ENCODE peak calls at places on chromosome 5, in six cellular contexts. E is neural progenitor cell; A is mesenchymal stem cell; X is Peyer's patch; Q is PC-3; N is CD4-positive, CD25-positive, alpha-beta regulatory T cell. S is an unnamed sample.

GRCh38 chr5:178120661-178121357 is 7.5 kb downstream of the N4BP3 start:
- DNase-seq in E (peak; percentile 86), A (peak; percentile 9), X (peak; percentile 90), Q (peak; percentile 96), N (peak; percentile 62), S (peak; percentile 73)

GRCh38 chr5:11573140-11573800 is 331.0 kb downstream of the CTNND2 start:
- DNase-seq in E (no peak), A (no peak), X (no peak), Q (no peak), N (no peak), S (no peak)

GRCh38 chr5:180621311-180621710 is 28.1 kb downstream of the FLT4 start:
- DNase-seq in E (no peak), A (no peak), X (no peak), Q (no peak), N (no peak), S (no peak)

GRCh38 chr5:176725521-176725920 is 78.2 kb downstream of the TSPAN17 start:
- DNase-seq in E (peak; percentile 62), A (no peak), X (no peak), Q (no peak), N (no peak), S (no peak)

GRCh38 chr5:83957188-83957587 is 236.5 kb upstream of the HAPLN1 start:
- DNase-seq in E (no peak), A (no peak), X (no peak), Q (peak; percentile 71), N (no peak), S (no peak)

GRCh38 chr5:160434022-160434531 is 12.4 kb downstream of the PTTG1 start:
- DNase-seq in E (peak; percentile 79), A (no peak), X (no peak), Q (no peak), N (no peak), S (peak; percentile 35)

GRCh38 chr5:173984218-173984617 is 4.8 kb upstream of the C5orf47 start:
- DNase-seq in E (peak; percentile 65), A (peak; percentile 45), X (no peak), Q (peak; percentile 76), N (no peak), S (no peak)

GRCh38 chr5:114101153-114101552 is 260.7 kb upstream of the KCNN2 start:
- DNase-seq in E (peak; percentile 69), A (peak; percentile 67), X (no peak), Q (peak; percentile 64), N (no peak), S (peak; percentile 40)

GRCh38 chr5:103119067-103119764 is 722 bp downstream of the GIN1 start:
- DNase-seq in E (no peak), A (no peak), X (no peak), Q (peak; percentile 36), N (no peak), S (peak; percentile 13)

GRCh38 chr5:62001640-62002039 is 304.4 kb upstream of the KIF2A start:
- DNase-seq in E (no peak), A (no peak), X (no peak), Q (peak; percentile 42), N (no peak), S (no peak)

GRCh38 chr5:74201334-74202081 is 439.0 kb downstream of the ENC1 start:
- DNase-seq in E (no peak), A (peak; percentile 32), X (no peak), Q (peak; percentile 65), N (no peak), S (no peak)

GRCh38 chr5:155728857-155729683 is 597.9 kb upstream of the SGCD start:
- DNase-seq in E (peak; percentile 75), A (peak; percentile 1), X (no peak), Q (no peak), N (no peak), S (no peak)
- H3K4me3 ChIP-seq in E (peak overlapping the region; percentile 57), A (peak overlapping the region; percentile 18), X (peak overlapping the region; percentile 9), Q (no peak overlapping the region), N (no peak overlapping the region), S (no peak overlapping the region)

DNA sequence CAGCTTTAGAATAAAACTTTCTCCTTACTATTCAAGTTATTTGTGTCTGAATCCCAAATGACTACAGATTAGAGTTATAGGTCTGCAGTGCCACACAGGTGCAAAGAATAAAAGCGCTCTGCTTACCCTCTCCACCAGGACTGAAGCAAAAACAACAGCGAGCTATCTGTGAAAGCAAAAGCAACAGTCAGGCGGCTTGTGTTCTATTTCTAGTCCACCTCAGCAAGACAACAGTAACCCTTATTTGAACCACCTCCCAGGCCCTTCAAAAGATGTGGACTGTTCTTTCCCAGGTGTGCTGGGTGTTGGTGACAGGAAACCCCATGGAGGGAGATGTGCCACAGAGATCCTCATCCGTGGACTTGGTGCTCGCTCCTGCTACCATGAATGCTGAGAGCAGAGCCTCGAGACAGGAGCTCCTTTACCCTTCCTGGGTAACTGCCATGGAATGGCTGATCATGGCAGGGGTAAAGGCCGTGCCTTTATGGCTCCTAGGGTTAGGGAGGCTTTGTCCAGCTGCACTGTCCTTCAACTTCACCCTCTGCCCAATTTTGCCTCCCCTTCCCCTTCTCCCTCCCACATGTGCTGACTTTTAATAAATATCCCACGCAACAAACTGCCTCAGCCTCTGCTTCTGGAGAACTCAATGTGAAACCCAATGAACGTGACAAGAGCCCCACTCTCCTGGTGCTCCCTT is 108.6 kb downstream of the SERINC5 start:
- DNase-seq in E (no peak), A (no peak), X (no peak), Q (no peak), N (no peak), S (no peak)
- H3K4me1 ChIP-seq in E (peaks cover 10% of the 10 kb centered on the region), A (no peaks in the 10 kb centered on the region), X (no peaks in the 10 kb centered on the region), Q (no peaks in the 10 kb centered on the region), N (no peaks in the 10 kb centered on the region), S (peaks cover 14% of the 10 kb centered on the region)

DNA sequence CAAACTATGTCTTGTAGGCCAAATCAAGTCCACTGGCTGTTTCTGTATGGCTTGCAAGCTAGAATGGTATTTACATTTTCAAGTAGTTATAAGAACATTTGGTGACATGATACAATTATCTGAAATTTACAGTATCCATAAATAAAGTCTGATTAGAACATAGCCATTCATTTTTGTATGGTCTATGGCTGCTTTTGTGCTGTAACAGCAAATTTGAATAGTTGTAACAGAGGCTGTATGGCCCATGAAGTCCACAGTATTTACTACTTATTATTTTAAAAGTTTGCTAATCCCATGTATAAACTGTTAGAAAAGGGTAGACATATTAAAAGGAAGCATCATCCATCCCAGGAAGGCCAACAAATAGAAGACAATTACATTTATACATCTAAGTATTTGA is 17.7 kb downstream of the DHX29 start:
- DNase-seq in E (no peak), A (no peak), X (no peak), Q (no peak), N (no peak), S (no peak)
- H3K27me3 ChIP-seq in E (no peaks in the 10 kb centered on the region), A (no peaks in the 10 kb centered on the region), X (no peaks in the 10 kb centered on the region), Q (no peaks in the 10 kb centered on the region), N (no peaks in the 10 kb centered on the region), S (no peaks in the 10 kb centered on the region)

DNA sequence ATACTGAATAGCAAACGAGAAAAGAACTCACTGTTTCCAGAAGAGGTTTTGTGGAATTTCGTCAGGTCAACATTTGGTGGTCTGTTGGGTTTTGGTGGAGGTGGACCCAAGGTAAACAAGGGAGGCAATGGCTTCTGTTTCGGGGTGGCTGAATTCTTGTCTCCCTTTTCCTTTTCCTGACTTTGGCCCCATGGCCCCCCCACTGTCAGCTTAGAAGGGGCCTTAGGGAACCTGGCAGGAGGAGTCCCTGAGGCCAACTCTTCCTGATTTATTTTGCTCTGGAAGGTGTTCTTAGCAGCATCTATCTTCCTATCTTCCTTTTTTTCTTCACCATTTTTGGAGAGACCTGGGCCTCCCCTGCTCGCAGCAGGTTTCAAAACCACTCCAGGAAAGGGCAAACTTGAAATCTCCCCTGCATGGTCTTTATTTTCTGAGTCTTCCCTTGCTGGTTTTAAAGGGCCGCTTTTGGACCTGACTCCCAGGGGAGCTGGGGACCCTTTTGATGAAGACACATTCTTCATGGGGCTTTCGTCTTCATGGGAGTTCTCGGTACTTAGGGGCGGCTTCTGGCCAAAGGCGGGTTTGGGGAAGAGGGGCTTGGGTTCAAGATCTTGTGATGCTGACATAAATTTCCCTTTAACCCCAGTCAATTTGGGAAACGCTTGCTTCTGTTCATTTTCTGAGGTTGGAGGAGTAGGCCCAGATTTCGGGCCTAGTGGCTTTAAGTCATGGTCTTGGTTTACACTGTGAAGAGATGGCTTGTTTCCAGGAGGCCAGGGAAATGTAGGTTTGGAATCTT is 17.4 kb downstream of the FYB1 start:
- DNase-seq in E (no peak), A (no peak), X (no peak), Q (no peak), N (no peak), S (no peak)
- H3K4me3 ChIP-seq in E (no peak overlapping the region), A (no peak overlapping the region), X (peak overlapping the region; percentile 37), Q (no peak overlapping the region), N (peak overlapping the region; percentile 100), S (no peak overlapping the region)

DNA sequence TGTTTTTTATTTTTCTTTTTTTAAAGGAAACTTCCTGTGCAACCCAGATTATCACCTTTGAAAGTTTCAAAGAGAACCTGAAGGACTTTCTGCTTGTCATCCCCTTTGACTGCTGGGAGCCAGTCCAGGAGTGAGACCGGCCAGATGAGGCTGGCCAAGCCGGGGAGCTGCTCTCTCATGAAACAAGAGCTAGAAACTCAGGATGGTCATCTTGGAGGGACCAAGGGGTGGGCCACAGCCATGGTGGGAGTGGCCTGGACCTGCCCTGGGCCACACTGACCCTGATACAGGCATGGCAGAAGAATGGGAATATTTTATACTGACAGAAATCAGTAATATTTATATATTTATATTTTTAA is 2.1 kb downstream of the CSF2 start:
- DNase-seq in E (no peak), A (no peak), X (no peak), Q (no peak), N (no peak), S (no peak)
- H3K4me1 ChIP-seq in E (peaks cover 7% of the 10 kb centered on the region), A (peaks cover 19% of the 10 kb centered on the region), X (no peaks in the 10 kb centered on the region), Q (peaks cover 34% of the 10 kb centered on the region), N (peaks cover 12% of the 10 kb centered on the region), S (no peaks in the 10 kb centered on the region)

GRCh38 chr5:88687253-88687955 is 195.6 kb downstream of the MEF2C start:
- DNase-seq in E (no peak), A (no peak), X (no peak), Q (no peak), N (no peak), S (no peak)
- H3K27me3 ChIP-seq in E (peaks cover 100% of the 10 kb centered on the region), A (peaks cover 98% of the 10 kb centered on the region), X (no peaks in the 10 kb centered on the region), Q (peaks cover 41% of the 10 kb centered on the region), N (peaks cover 65% of the 10 kb centered on the region), S (no peaks in the 10 kb centered on the region)

GRCh38 chr5:150600951-150601773 is 39.3 kb upstream of the SYNPO start:
- DNase-seq in E (no peak), A (no peak), X (peak; percentile 40), Q (no peak), N (no peak), S (no peak)
- H3K4me3 ChIP-seq in E (no peak overlapping the region), A (no peak overlapping the region), X (no peak overlapping the region), Q (no peak overlapping the region), N (no peak overlapping the region), S (no peak overlapping the region)

GRCh38 chr5:179267071-179267670 is 78.1 kb downstream of the ADAMTS2 start:
- DNase-seq in E (peak; percentile 28), A (no peak), X (peak; percentile 34), Q (no peak), N (no peak), S (no peak)

GRCh38 chr5:179268966-179269693 is 76.1 kb downstream of the ADAMTS2 start:
- DNase-seq in E (no peak), A (no peak), X (peak; percentile 26), Q (no peak), N (no peak), S (no peak)

GRCh38 chr5:179269781-179270543 is 75.3 kb downstream of the ADAMTS2 start:
- DNase-seq in E (no peak), A (no peak), X (peak; percentile 42), Q (no peak), N (no peak), S (no peak)

GRCh38 chr5:179267671-179268071 is 77.6 kb downstream of the ADAMTS2 start:
- DNase-seq in E (no peak), A (no peak), X (peak; percentile 45), Q (no peak), N (no peak), S (no peak)

GRCh38 chr5:179268399-179268952 is 76.8 kb downstream of the ADAMTS2 start:
- DNase-seq in E (no peak), A (no peak), X (peak; percentile 34), Q (no peak), N (no peak), S (peak; percentile 2)
- H3K4me1 ChIP-seq in E (peaks cover 16% of the 10 kb centered on the region), A (peaks cover 25% of the 10 kb centered on the region), X (no peaks in the 10 kb centered on the region), Q (no peaks in the 10 kb centered on the region), N (no peaks in the 10 kb centered on the region), S (no peaks in the 10 kb centered on the region)